ENCODE peak calls at places on chromosomes 1 and 21, in nine cellular contexts. Z is neuronal stem cell; A is activated naive CD8-positive, alpha-beta T cell treated with anti-CD3 and anti-CD28 coated beads, Interleukin-2, amount 10 ng/mL, durations not matched to agents 7 days and 5 days; M is NCI-H2107; X is fibroblast of the aortic adventitia; C is dorsolateral prefrontal cortex; J is H4; G is NCI-H1417; Q is D341Med. E is an unnamed sample.

GRCh38 chr1:67149179-67149770 is 14.5 kb upstream of the C1orf141 start:
- DNase-seq in G (peak; percentile 88), J (peak; percentile 79), M (peak; percentile 85), A (peak; percentile 50), Q (peak; percentile 79), Z (peak; percentile 59), X (peak; percentile 91), C (peak; percentile 51), E (peak; percentile 94)

GRCh38 chr1:245881767-245882391 is 625.2 kb downstream of the SMYD3 start:
- DNase-seq in Q (no peak), M (no peak), J (no peak), C (no peak), X (no peak), A (no peak), Z (no peak), G (no peak), E (peak; percentile 80)

GRCh38 chr1:41540886-41541591 is 56.6 kb upstream of the EDN2 start:
- DNase-seq in Z (no peak), X (peak; percentile 34), G (no peak), M (no peak), J (peak; percentile 44), C (no peak), Q (no peak), A (peak; percentile 15), E (peak; percentile 26)

GRCh38 chr1:183019860-183020259 is 3.4 kb upstream of the LAMC1 start:
- DNase-seq in Z (no peak), J (peak; percentile 83), A (no peak), Q (no peak), C (no peak), G (peak; percentile 7), X (peak; percentile 73), M (no peak), E (peak; percentile 75)

GRCh38 chr1:244515680-244516079 is 54.6 kb downstream of the CATSPERE start:
- DNase-seq in X (no peak), Z (no peak), A (no peak), J (no peak), M (no peak), G (no peak), C (no peak), Q (no peak), E (no peak)

GRCh38 chr21:42047821-42048613 is 23.1 kb upstream of the UMODL1 start:
- DNase-seq in Z (no peak), J (peak; percentile 99), C (no peak), M (no peak), G (no peak), Q (no peak), X (peak; percentile 91), A (no peak), E (peak; percentile 93)

GRCh38 chr1:28064064-28064463 is 24.3 kb downstream of the EYA3 start:
- DNase-seq in G (no peak), X (peak; percentile 57), Q (no peak), M (no peak), Z (no peak), A (no peak), J (peak; percentile 19), C (no peak), E (peak; percentile 77)

GRCh38 chr1:16117936-16118335 is 37.9 kb downstream of the EPHA2 start:
- DNase-seq in M (no peak), Q (no peak), Z (no peak), X (no peak), C (no peak), J (no peak), A (no peak), G (peak; percentile 34), E (no peak)

GRCh38 chr1:35290452-35290851 is 21.9 kb downstream of the ZMYM4 start:
- DNase-seq in X (no peak), Z (no peak), A (no peak), M (no peak), Q (no peak), G (no peak), J (no peak), C (no peak), E (no peak)

GRCh38 chr1:22507582-22507981 is 55.7 kb upstream of the EPHA8 start:
- DNase-seq in M (no peak), X (no peak), A (no peak), Z (no peak), G (peak; percentile 94), C (no peak), Q (peak; percentile 58), J (no peak), E (no peak)

GRCh38 chr1:41325801-41326200 is 35.4 kb upstream of the FOXO6 start:
- DNase-seq in Q (no peak), A (no peak), Z (no peak), J (no peak), X (peak; percentile 19), C (no peak), M (no peak), G (no peak), E (no peak)

GRCh38 chr1:220007438-220007837 is 38.9 kb downstream of the EPRS1 start:
- DNase-seq in G (no peak), M (no peak), C (no peak), Z (no peak), J (no peak), Q (no peak), A (no peak), X (no peak), E (peak; percentile 41)

GRCh38 chr1:27180037-27180436 is 25.1 kb upstream of the SLC9A1 start:
- DNase-seq in J (no peak), Q (no peak), A (no peak), G (no peak), X (no peak), Z (no peak), C (no peak), M (no peak), E (no peak)

GRCh38 chr1:234515821-234516241 is 36.9 kb upstream of the TARBP1 start:
- DNase-seq in Q (no peak), G (no peak), Z (no peak), A (no peak), X (peak; percentile 79), C (no peak), J (no peak), M (no peak), E (no peak)